ENCODE peak calls at places on chromosomes 12 and 14, in five cellular contexts. Q is NCI-H2107; P is activated gamma-delta T cell; R is mesothelial cell of epicardium; A is T-helper 2 cell treated with Interferon-gamma antibody and Interleukin-4, amounts not matched to agents 5 μg/mL and 100 μg/mL, for 36 hours. S is an unnamed sample.

GRCh38 chr14:104352493-104353220 is 214.3 kb downstream of the KIF26A start:
- DNase-seq in Q (no peak), R (no peak), P (no peak), A (no peak), S (no peak)

GRCh38 chr12:29741342-29742241 is 42.1 kb downstream of the TMTC1 start:
- DNase-seq in P (no peak), Q (no peak), A (no peak), R (no peak), S (no peak)

GRCh38 chr14:101076451-101077220 is 173.1 kb upstream of the RTL1 start:
- DNase-seq in R (no peak), A (no peak), P (no peak), Q (no peak), S (no peak)

GRCh38 chr12:11797317-11797913 is 147.9 kb downstream of the ETV6 start:
- DNase-seq in Q (no peak), R (no peak), A (no peak), P (no peak), S (no peak)

GRCh38 chr12:3041558-3042164 is 35.5 kb upstream of the TSPAN9 start:
- DNase-seq in A (peak; percentile 36), R (no peak), P (no peak), Q (peak; percentile 67), S (peak; percentile 91)

GRCh38 chr12:79658221-79658620 is 32.5 kb downstream of the PAWR start:
- DNase-seq in R (no peak), Q (no peak), A (no peak), P (no peak), S (no peak)

GRCh38 chr12:91922674-91923073 is 223.0 kb downstream of the BTG1 start:
- DNase-seq in P (no peak), R (no peak), Q (no peak), A (no peak), S (no peak)

GRCh38 chr14:23439107-23439835 is 3.8 kb upstream of the MYH7 start:
- DNase-seq in Q (no peak), P (no peak), R (no peak), A (no peak), S (no peak)

GRCh38 chr12:112431965-112432364 is 13.2 kb downstream of the PTPN11 start:
- DNase-seq in A (no peak), P (no peak), R (no peak), Q (no peak), S (no peak)

GRCh38 chr12:3718100-3718499 is 34.8 kb downstream of the CRACR2A start:
- DNase-seq in A (no peak), Q (no peak), P (no peak), R (no peak), S (no peak)

GRCh38 chr14:79278286-79278797 is 933.0 kb downstream of the DIO2 start:
- DNase-seq in A (no peak), R (no peak), Q (no peak), P (no peak), S (no peak)

GRCh38 chr14:85583311-85583710 is 53.4 kb downstream of the FLRT2 start:
- DNase-seq in R (no peak), A (no peak), P (no peak), Q (no peak), S (no peak)

GRCh38 chr12:105092336-105092735 is 8.1 kb upstream of the ALDH1L2 start:
- DNase-seq in R (no peak), Q (no peak), A (no peak), P (no peak), S (peak; percentile 71)

GRCh38 chr12:112126916-112127315 is 1.6 kb downstream of the TRAFD1 start:
- DNase-seq in A (no peak), R (no peak), Q (no peak), P (no peak), S (no peak)

GRCh38 chr12:54765652-54766051 is 88.7 kb upstream of the MUCL1 start:
- DNase-seq in R (no peak), Q (no peak), P (no peak), A (no peak), S (no peak)

GRCh38 chr12:121983546-121984205 is 38.0 kb upstream of the BCL7A start:
- DNase-seq in A (no peak), R (no peak), P (no peak), Q (no peak), S (no peak)

GRCh38 chr14:93764211-93764659 is 24.1 kb downstream of the PRIMA1 start:
- DNase-seq in Q (no peak), A (no peak), P (no peak), R (no peak), S (no peak)

GRCh38 chr12:56119361-56119796 is 1.3 kb downstream of the ZC3H10 start:
- DNase-seq in P (no peak), A (peak; percentile 52), R (no peak), Q (peak; percentile 61), S (peak; percentile 86)

GRCh38 chr12:30850684-30851083 is 75.9 kb upstream of the TSPAN11 start:
- DNase-seq in R (no peak), Q (no peak), A (no peak), P (no peak), S (peak; percentile 34)

GRCh38 chr14:59377991-59378720 is 87.0 kb downstream of the GPR135 start:
- DNase-seq in A (no peak), P (no peak), Q (peak; percentile 83), R (no peak), S (no peak)

GRCh38 chr14:31457665-31458659 is 656 bp upstream of the DTD2 start:
- DNase-seq in Q (no peak), R (no peak), A (no peak), P (no peak), S (peak; percentile 8)

GRCh38 chr14:23009483-23009938 is 432 bp downstream of the C14orf93 start:
- DNase-seq in P (no peak), A (no peak), R (no peak), Q (no peak), S (peak; percentile 17)

GRCh38 chr12:92007787-92008186 is 137.9 kb downstream of the BTG1 start:
- DNase-seq in A (no peak), R (no peak), P (no peak), Q (peak; percentile 6), S (no peak)

GRCh38 chr14:22200977-22201605 is 387.9 kb downstream of the DAD1 start:
- DNase-seq in P (no peak), A (no peak), Q (no peak), R (no peak), S (peak; percentile 18)

GRCh38 chr12:6551496-6552139 is 4.2 kb downstream of the IFFO1 start:
- DNase-seq in A (no peak), Q (no peak), P (no peak), R (no peak), S (no peak)

GRCh38 chr12:62799126-62799736 is 135.7 kb downstream of the PPM1H start:
- DNase-seq in P (no peak), Q (peak; percentile 68), A (peak; percentile 21), R (peak; percentile 41), S (peak; percentile 92)